ENCODE peak calls at places on chromosomes 1 and 21, in five cellular contexts. One of them, this sample, is unnamed. For H3K27me3, the result is how much of the 10 kb centered on the place peaks cover.

GRCh38 chr1:47184090-47184735 is 5.6 kb downstream of the PDZK1IP1 start:
- DNase-seq in suprapubic skin: no peak
- DNase-seq in stomach: peak
- DNase-seq in esophagus muscularis mucosa: peak
- DNase-seq in HepG2: no peak
- DNase-seq in this sample: no peak

GRCh38 chr1:188027613-188028012 is 1198.9 kb downstream of the PLA2G4A start:
- DNase-seq in suprapubic skin: no peak
- DNase-seq in stomach: no peak
- DNase-seq in esophagus muscularis mucosa: no peak
- DNase-seq in HepG2: no peak
- DNase-seq in this sample: no peak

GRCh38 chr1:96721053-96721381 is 567 bp upstream of the PTBP2 start:
- DNase-seq in suprapubic skin: no peak
- DNase-seq in stomach: no peak
- DNase-seq in esophagus muscularis mucosa: no peak
- DNase-seq in HepG2: no peak
- DNase-seq in this sample: no peak

GRCh38 chr1:6420594-6421042 is 899 bp upstream of the HES2 start:
- DNase-seq in suprapubic skin: no peak
- DNase-seq in stomach: no peak
- DNase-seq in esophagus muscularis mucosa: no peak
- DNase-seq in HepG2: no peak
- DNase-seq in this sample: no peak

GRCh38 chr1:25650219-25650576 is 33.6 kb downstream of the MAN1C1 start:
- DNase-seq in suprapubic skin: no peak
- DNase-seq in stomach: no peak
- DNase-seq in esophagus muscularis mucosa: peak
- DNase-seq in HepG2: no peak
- DNase-seq in this sample: no peak

GRCh38 chr1:54716299-54717047 is 812 bp downstream of the TTC4 start:
- DNase-seq in suprapubic skin: no peak
- DNase-seq in stomach: no peak
- DNase-seq in esophagus muscularis mucosa: no peak
- DNase-seq in HepG2: no peak
- DNase-seq in this sample: no peak

GRCh38 chr1:2391034-2391384 is 345 bp downstream of the MORN1 start:
- DNase-seq in suprapubic skin: no peak
- DNase-seq in stomach: no peak
- DNase-seq in esophagus muscularis mucosa: no peak
- DNase-seq in HepG2: no peak
- DNase-seq in this sample: no peak

GRCh38 chr1:200530551-200531261 is 89.8 kb downstream of the KIF14 start:
- DNase-seq in suprapubic skin: no peak
- DNase-seq in stomach: no peak
- DNase-seq in esophagus muscularis mucosa: no peak
- DNase-seq in HepG2: no peak
- DNase-seq in this sample: no peak

GRCh38 chr1:77438239-77438913 is 156.6 kb downstream of the AK5 start:
- DNase-seq in suprapubic skin: no peak
- DNase-seq in stomach: no peak
- DNase-seq in esophagus muscularis mucosa: no peak
- DNase-seq in HepG2: no peak
- DNase-seq in this sample: no peak

GRCh38 chr1:74731399-74732052 is 1.3 kb downstream of the CRYZ start:
- DNase-seq in suprapubic skin: no peak
- DNase-seq in stomach: peak
- DNase-seq in esophagus muscularis mucosa: no peak
- DNase-seq in HepG2: peak
- DNase-seq in this sample: no peak

GRCh38 chr1:67749844-67750689 is 65.1 kb downstream of the GADD45A start:
- DNase-seq in suprapubic skin: no peak
- DNase-seq in stomach: no peak
- DNase-seq in esophagus muscularis mucosa: no peak
- DNase-seq in HepG2: no peak
- DNase-seq in this sample: no peak

GRCh38 chr1:103171041-103171590 is 62.8 kb upstream of the COL11A1 start:
- DNase-seq in suprapubic skin: no peak
- DNase-seq in stomach: no peak
- DNase-seq in esophagus muscularis mucosa: no peak
- DNase-seq in HepG2: no peak
- DNase-seq in this sample: no peak

GRCh38 chr1:200129480-200129879 is 102.0 kb downstream of the NR5A2 start:
- DNase-seq in suprapubic skin: no peak
- DNase-seq in stomach: no peak
- DNase-seq in esophagus muscularis mucosa: no peak
- DNase-seq in HepG2: no peak
- DNase-seq in this sample: no peak

GRCh38 chr1:154775559-154776338 is 94.3 kb downstream of the KCNN3 start:
- DNase-seq in suprapubic skin: peak
- DNase-seq in stomach: no peak
- DNase-seq in esophagus muscularis mucosa: no peak
- DNase-seq in HepG2: no peak
- DNase-seq in this sample: peak

GRCh38 chr1:180802849-180803248 is 109.8 kb upstream of the KIAA1614 start:
- DNase-seq in suprapubic skin: no peak
- DNase-seq in stomach: no peak
- DNase-seq in esophagus muscularis mucosa: no peak
- DNase-seq in HepG2: no peak
- DNase-seq in this sample: no peak

GRCh38 chr1:42766723-42767509 is at the start of the genes C1orf50 and P3H1:
- DNase-seq in suprapubic skin: peak
- DNase-seq in stomach: peak
- DNase-seq in esophagus muscularis mucosa: peak
- DNase-seq in HepG2: peak
- DNase-seq in this sample: peak

GRCh38 chr1:192626366-192627179 is 9.4 kb upstream of the RGS13 start:
- DNase-seq in suprapubic skin: no peak
- DNase-seq in stomach: no peak
- DNase-seq in esophagus muscularis mucosa: no peak
- DNase-seq in HepG2: no peak
- DNase-seq in this sample: no peak

GRCh38 chr1:44827197-44828002 is 15.7 kb downstream of the PTCH2 start:
- DNase-seq in suprapubic skin: no peak
- DNase-seq in stomach: peak
- DNase-seq in esophagus muscularis mucosa: no peak
- DNase-seq in HepG2: peak
- DNase-seq in this sample: no peak

GRCh38 chr1:56508523-56508983 is 70.8 kb downstream of the PLPP3 start:
- DNase-seq in suprapubic skin: no peak
- DNase-seq in stomach: peak
- DNase-seq in esophagus muscularis mucosa: no peak
- DNase-seq in HepG2: peak
- DNase-seq in this sample: peak

GRCh38 chr1:177334856-177335255 is 164.1 kb downstream of the BRINP2 start:
- DNase-seq in suprapubic skin: no peak
- DNase-seq in stomach: no peak
- DNase-seq in esophagus muscularis mucosa: no peak
- DNase-seq in HepG2: no peak
- DNase-seq in this sample: no peak

GRCh38 chr1:87249803-87250202 is 78.9 kb upstream of the LMO4 start:
- DNase-seq in suprapubic skin: no peak
- DNase-seq in stomach: no peak
- DNase-seq in esophagus muscularis mucosa: no peak
- DNase-seq in HepG2: no peak
- DNase-seq in this sample: no peak

GRCh38 chr1:119683893-119684292 is 27.8 kb upstream of the PHGDH start:
- DNase-seq in suprapubic skin: no peak
- DNase-seq in stomach: no peak
- DNase-seq in esophagus muscularis mucosa: no peak
- DNase-seq in HepG2: no peak
- DNase-seq in this sample: no peak

GRCh38 chr21:16891821-16892220 is 621.0 kb upstream of the CXADR start:
- DNase-seq in suprapubic skin: no peak
- DNase-seq in stomach: no peak
- DNase-seq in esophagus muscularis mucosa: no peak
- DNase-seq in HepG2: no peak
- DNase-seq in this sample: no peak

GRCh38 chr1:218347316-218347712 is 2.2 kb downstream of the TGFB2 start:
- DNase-seq in suprapubic skin: no peak
- DNase-seq in stomach: no peak
- DNase-seq in esophagus muscularis mucosa: no peak
- DNase-seq in HepG2: no peak
- DNase-seq in this sample: peak
- H3K27me3 ChIP-seq in suprapubic skin: under half
- H3K27me3 ChIP-seq in stomach: under half
- H3K27me3 ChIP-seq in esophagus muscularis mucosa: under half
- H3K27me3 ChIP-seq in HepG2: under half
- H3K27me3 ChIP-seq in this sample: under half

DNA sequence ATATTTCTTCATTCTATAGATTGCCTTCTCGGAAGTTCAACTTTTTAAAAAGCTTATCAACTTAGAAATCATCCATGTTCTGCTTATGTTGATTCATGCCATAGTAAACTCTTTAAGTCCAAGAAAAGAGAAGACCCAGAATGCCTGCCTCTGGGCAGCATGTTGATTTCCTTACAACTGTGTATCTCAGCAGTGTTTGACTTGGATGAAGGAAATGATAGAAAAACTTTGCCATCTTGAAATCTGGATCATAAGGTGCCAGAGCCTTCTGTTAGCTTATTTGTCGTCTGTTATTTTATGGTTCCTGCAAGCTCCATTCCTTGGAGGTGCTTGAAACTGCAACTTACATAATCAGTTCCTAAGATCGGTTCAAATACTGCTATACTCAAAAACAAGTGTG is 124.5 kb downstream of the ATP5PO start:
- DNase-seq in suprapubic skin: no peak
- DNase-seq in stomach: no peak
- DNase-seq in esophagus muscularis mucosa: no peak
- DNase-seq in HepG2: no peak
- DNase-seq in this sample: no peak
- TF ChIP-seq POLR2AphosphoS5 in suprapubic skin: no peak
- TF ChIP-seq POLR2AphosphoS5 in stomach: no peak
- TF ChIP-seq POLR2AphosphoS5 in esophagus muscularis mucosa: no peak
- TF ChIP-seq POLR2AphosphoS5 in HepG2: no peak
- TF ChIP-seq POLR2AphosphoS5 in this sample: no peak

DNA sequence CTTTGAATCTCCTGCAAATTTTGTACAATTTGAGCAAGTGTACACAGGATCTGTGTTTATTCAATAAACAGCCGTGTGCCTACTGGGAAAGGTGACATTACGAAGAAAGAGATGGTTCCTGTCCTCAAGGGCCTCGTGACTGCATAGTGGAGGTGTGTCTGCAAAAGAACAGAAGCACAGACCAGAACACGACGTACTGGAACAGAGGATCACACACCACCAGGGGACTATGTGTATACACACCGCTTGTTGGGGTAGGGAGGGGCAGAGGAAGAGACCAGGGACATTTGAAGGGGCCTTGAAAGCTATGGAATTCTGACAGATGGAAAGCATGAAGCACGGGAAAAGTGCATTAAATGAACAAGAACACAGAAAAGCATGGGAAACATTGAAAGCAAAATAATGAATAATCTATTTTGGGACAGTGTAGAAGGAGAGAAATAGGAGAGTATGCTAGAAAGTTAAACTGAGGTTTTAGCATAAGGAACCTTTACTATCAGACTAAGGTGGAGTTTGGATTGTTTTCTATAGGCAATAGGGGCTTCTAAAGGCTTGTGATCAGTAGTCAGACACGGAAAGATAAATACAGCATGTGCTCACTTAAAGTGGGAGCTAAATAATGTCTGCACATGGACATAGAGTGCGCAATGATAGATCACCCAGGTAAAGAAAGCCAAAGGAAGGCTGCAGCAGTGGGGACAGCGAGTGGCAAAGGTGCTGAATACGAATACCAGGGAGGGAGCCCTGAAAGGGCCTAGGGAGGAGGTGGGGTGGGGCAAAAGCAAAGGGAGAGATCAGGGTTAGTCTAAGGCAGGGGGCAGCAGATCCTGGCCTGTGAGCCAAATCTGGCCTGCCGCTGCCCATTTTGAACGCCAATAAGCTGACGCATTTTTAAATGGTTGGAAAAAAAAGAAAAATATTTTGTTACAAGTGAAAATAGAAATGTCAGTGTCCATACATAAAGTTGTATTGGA is 11.0 kb downstream of the JAK1 start:
- DNase-seq in suprapubic skin: no peak
- DNase-seq in stomach: peak
- DNase-seq in esophagus muscularis mucosa: no peak
- DNase-seq in HepG2: peak
- DNase-seq in this sample: no peak
- TF ChIP-seq EP300 in suprapubic skin: no peak
- TF ChIP-seq EP300 in stomach: no peak
- TF ChIP-seq EP300 in esophagus muscularis mucosa: no peak
- TF ChIP-seq EP300 in HepG2: no peak
- TF ChIP-seq EP300 in this sample: no peak

DNA sequence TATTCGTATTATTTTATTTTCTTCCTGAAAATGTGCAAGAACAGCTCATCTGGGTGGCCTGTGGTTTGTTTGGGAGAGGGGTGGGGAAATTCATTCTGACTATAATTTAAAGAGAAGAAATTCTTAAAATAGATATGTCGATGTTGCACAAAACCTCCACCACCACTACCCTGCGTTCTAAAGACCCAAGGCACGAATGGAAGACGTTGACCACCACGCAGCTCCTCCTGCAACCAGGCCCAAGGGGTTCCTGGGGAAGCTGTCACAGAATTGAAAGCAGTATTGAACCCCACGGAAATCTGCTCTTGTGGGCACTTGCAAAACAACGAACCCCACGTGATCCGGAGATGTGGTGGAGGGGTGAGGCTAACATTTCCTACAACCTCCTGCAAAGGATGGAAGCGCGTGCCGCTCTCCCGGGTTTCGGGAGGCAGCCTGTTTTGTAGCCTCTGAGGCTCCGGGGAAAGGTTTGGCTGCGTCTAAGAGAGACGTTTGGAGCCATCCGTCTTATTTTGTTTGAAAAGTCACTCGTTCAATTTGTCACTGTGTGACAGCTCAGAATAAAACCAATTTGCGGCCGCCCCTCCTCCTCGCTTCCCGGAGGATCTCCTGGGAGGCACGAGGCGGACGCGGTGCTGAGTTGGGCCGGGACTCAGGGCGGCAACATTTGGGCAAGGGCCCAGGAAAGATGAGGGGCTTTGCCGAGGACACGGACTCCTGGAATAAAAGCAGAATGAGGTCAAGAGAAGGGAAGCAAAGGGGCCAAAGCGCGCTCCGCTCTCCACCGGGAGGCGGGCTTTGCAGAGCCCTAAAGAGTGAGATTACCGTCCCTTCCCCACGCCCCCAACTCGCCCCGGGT is 791 bp upstream of the HLX start:
- DNase-seq in suprapubic skin: peak
- DNase-seq in stomach: no peak
- DNase-seq in esophagus muscularis mucosa: no peak
- DNase-seq in HepG2: no peak
- DNase-seq in this sample: peak
- H3K27me3 ChIP-seq in suprapubic skin: half or more
- H3K27me3 ChIP-seq in stomach: half or more
- H3K27me3 ChIP-seq in esophagus muscularis mucosa: under half
- H3K27me3 ChIP-seq in HepG2: under half
- H3K27me3 ChIP-seq in this sample: under half

DNA sequence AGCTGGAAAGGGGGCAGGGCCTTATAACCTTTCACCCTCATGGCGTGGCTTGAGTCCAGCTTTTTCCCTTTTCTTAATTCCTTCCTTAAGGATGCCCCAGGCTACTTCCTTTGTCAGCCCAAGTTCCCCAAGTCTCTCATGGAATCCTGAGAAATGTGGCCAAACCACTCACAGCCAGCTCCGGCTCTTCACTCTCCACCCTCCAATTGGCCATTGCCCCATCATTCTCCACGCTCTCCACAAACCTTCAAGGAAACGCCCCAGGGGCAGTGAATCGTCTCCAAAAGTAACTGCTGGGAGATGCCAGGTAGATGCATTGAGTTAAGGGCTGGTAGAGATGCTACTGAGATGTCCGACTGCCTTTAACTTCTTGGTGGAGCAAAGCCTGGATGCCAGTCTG is 113.5 kb upstream of the CD34 start:
- DNase-seq in suprapubic skin: no peak
- DNase-seq in stomach: no peak
- DNase-seq in esophagus muscularis mucosa: no peak
- DNase-seq in HepG2: no peak
- DNase-seq in this sample: no peak
- TF ChIP-seq POLR2AphosphoS5 in suprapubic skin: no peak
- TF ChIP-seq POLR2AphosphoS5 in stomach: no peak
- TF ChIP-seq POLR2AphosphoS5 in esophagus muscularis mucosa: no peak
- TF ChIP-seq POLR2AphosphoS5 in HepG2: no peak
- TF ChIP-seq POLR2AphosphoS5 in this sample: no peak